ENCODE peak calls at places on chromosomes 16 and 17, in seven cellular contexts. Z is esophagus squamous epithelium; U is mesendoderm; M is osteoblast; S is CD4-positive, CD25-positive, alpha-beta regulatory T cell; Q is CD8-positive, alpha-beta T cell; C is tibial artery. A is an unnamed sample.

GRCh38 chr16:6165330-6165984 is 1067.9 kb upstream of the EEF2KMT start:
- DNase-seq in Q (no peak), C (no peak), M (no peak), S (no peak), Z (no peak), U (peak; percentile 35), A (no peak)

GRCh38 chr16:84103678-84104077 is 13.1 kb downstream of the MBTPS1 start:
- DNase-seq in C (no peak), Z (no peak), S (no peak), U (no peak), Q (no peak), M (no peak), A (no peak)

GRCh38 chr16:72317378-72317777 is 145.4 kb upstream of the PMFBP1 start:
- DNase-seq in Z (no peak), C (no peak), U (no peak), M (peak; percentile 53), Q (no peak), S (no peak), A (no peak)

GRCh38 chr16:49620158-49620867 is 235.6 kb downstream of the ZNF423 start:
- DNase-seq in C (peak; percentile 85), U (no peak), S (no peak), Q (no peak), M (peak; percentile 95), Z (no peak), A (peak; percentile 57)

GRCh38 chr16:10465821-10466220 is 80.0 kb downstream of the ATF7IP2 start:
- DNase-seq in C (no peak), M (no peak), Q (no peak), S (no peak), U (no peak), Z (no peak), A (no peak)

GRCh38 chr17:46072998-46073397 is 73.9 kb downstream of the STH start:
- DNase-seq in Q (no peak), U (peak; percentile 77), S (no peak), C (no peak), M (peak; percentile 39), Z (no peak), A (no peak)

GRCh38 chr16:22424161-22424937 is 49.9 kb upstream of the CDR2 start:
- DNase-seq in U (no peak), C (peak; percentile 52), M (peak; percentile 69), Q (no peak), S (no peak), Z (no peak), A (peak; percentile 25)

GRCh38 chr17:52064791-52065211 is 93.7 kb downstream of the CA10 start:
- DNase-seq in C (no peak), Z (no peak), M (peak; percentile 50), Q (no peak), U (no peak), S (no peak), A (no peak)

GRCh38 chr16:1975432-1976215 is 3.8 kb downstream of the TBL3 start:
- DNase-seq in M (peak; percentile 55), U (no peak), Q (no peak), S (no peak), Z (no peak), C (no peak), A (no peak)

GRCh38 chr16:1974157-1975070 is 2.6 kb downstream of the TBL3 start:
- DNase-seq in M (peak; percentile 72), U (no peak), Z (no peak), S (no peak), Q (no peak), C (no peak), A (no peak)

GRCh38 chr16:1977875-1978268 is 3.4 kb downstream of the NOXO1 start:
- DNase-seq in C (no peak), S (no peak), M (no peak), Z (no peak), Q (no peak), U (no peak), A (no peak)

GRCh38 chr16:1976951-1977874 is 4.1 kb downstream of the NOXO1 start:
- DNase-seq in C (no peak), Z (no peak), Q (no peak), U (no peak), S (no peak), M (peak; percentile 86), A (no peak)

GRCh38 chr16:1976216-1976520 is 4.3 kb downstream of the TBL3 start:
- DNase-seq in C (no peak), Q (no peak), Z (no peak), M (peak; percentile 72), U (no peak), S (no peak), A (no peak)
- H3K4me1 ChIP-seq in C (peaks cover 35% of the 10 kb centered on the region), Q (peaks cover 12% of the 10 kb centered on the region), Z (peaks cover 69% of the 10 kb centered on the region), M (peaks cover 5% of the 10 kb centered on the region), U (no peaks in the 10 kb centered on the region), S (peaks cover 25% of the 10 kb centered on the region), A (peaks cover 9% of the 10 kb centered on the region)

DNA sequence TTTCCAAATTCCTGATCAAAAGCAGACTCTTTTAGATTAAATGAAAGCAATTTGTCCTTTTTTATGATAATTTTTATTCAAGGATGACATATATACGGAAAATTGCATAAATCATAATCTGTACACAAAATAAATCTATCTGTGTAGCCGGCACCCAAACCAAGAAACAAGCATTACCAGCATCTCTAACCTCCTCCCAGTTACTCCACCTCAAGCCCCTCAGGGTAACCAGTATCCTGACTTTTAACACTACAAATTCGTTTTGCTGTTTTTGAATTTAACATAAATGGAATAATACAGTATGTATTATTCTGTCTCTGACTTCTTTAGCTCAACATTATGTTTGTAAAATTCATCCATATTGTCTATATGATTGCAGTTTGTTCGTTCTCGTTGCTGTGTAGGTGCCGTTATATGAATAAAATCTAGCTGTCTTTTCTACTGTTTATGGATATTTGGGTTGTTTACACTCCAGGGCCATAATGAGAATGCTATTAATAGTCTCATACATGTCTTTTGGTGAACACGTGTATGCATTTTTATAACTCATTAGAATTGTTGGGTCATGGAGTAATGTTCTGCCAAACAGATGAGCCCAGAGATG is 1.0 kb downstream of the TEKT1 start:
- DNase-seq in C (no peak), U (no peak), M (peak; percentile 29), Q (no peak), Z (no peak), S (no peak), A (no peak)
- H3K27me3 ChIP-seq in C (no peaks in the 10 kb centered on the region), U (no peaks in the 10 kb centered on the region), M (peaks cover 61% of the 10 kb centered on the region), Q (peaks cover 28% of the 10 kb centered on the region), Z (peaks cover 6% of the 10 kb centered on the region), S (peaks cover 48% of the 10 kb centered on the region), A (no peaks in the 10 kb centered on the region)

GRCh38 chr17:36722121-36722902 is 120.9 kb downstream of the MRM1 start:
- DNase-seq in Q (peak; percentile 91), S (peak; percentile 82), U (peak; percentile 51), C (no peak), M (peak; percentile 93), Z (no peak), A (no peak)
- H3K4me1 ChIP-seq in Q (peaks cover 42% of the 10 kb centered on the region), S (peaks cover 50% of the 10 kb centered on the region), U (peaks cover 12% of the 10 kb centered on the region), C (peaks cover 10% of the 10 kb centered on the region), M (peaks cover 8% of the 10 kb centered on the region), Z (peaks cover 17% of the 10 kb centered on the region), A (peaks cover 3% of the 10 kb centered on the region)

GRCh38 chr17:14300628-14301278 is at the start of gene HS3ST3B1:
- DNase-seq in U (peak; percentile 100), S (peak; percentile 99), Z (peak; percentile 84), Q (peak; percentile 98), M (peak; percentile 100), C (peak; percentile 96), A (peak; percentile 90)

GRCh38 chr17:14303343-14304221 is 2.7 kb downstream of the HS3ST3B1 start:
- DNase-seq in S (peak; percentile 62), U (peak; percentile 79), M (peak; percentile 87), Q (peak; percentile 63), Z (no peak), C (no peak), A (no peak)

GRCh38 chr17:14301279-14301760 is 439 bp downstream of the HS3ST3B1 start:
- DNase-seq in U (no peak), S (no peak), Z (no peak), Q (peak; percentile 69), C (no peak), M (peak; percentile 87), A (no peak)

GRCh38 chr17:14302421-14303099 is 1.7 kb downstream of the HS3ST3B1 start:
- DNase-seq in S (peak; percentile 84), M (peak; percentile 98), Q (peak; percentile 90), C (peak; percentile 64), U (peak; percentile 86), Z (no peak), A (no peak)

DNA sequence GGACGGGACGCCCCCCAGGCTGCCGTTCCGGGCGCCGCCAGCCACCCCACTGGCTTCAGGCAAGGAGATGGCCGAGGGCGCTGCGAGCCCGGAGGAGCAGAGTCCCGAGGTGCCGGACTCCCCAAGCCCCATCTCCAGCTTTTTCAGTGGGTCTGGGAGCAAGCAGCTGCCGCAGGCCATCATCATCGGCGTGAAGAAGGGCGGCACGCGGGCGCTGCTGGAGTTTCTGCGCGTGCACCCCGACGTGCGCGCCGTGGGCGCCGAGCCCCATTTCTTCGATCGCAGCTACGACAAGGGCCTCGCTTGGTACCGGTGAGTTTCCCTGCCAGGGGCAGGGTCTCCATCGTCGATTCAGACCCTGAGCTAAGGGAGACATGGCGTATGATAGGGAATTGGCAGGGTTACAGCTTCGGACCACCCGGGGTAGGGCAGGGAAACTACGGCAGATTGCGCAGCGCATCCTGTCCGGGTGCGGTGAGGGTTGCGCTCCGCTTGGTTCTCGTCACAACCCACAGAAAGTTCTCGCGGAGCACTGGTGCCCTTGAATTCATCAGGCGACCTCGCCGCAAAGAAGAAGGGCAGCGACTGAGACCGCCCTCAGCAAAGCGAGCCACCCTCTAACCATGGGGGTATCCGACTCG is 1.0 kb downstream of the HS3ST3B1 start:
- DNase-seq in Q (peak; percentile 81), C (no peak), Z (no peak), U (no peak), S (peak; percentile 73), M (peak; percentile 92), A (no peak)
- H3K27me3 ChIP-seq in Q (peaks cover 17% of the 10 kb centered on the region), C (peaks cover 8% of the 10 kb centered on the region), Z (peaks cover 12% of the 10 kb centered on the region), U (peaks cover 16% of the 10 kb centered on the region), S (peaks cover 3% of the 10 kb centered on the region), M (no peaks in the 10 kb centered on the region), A (peaks cover 46% of the 10 kb centered on the region)

A was measured in thoracic aorta.